ENCODE peak calls at places on chromosomes 11 and 22, in six cellular contexts. W, H, Y, E, V and G are unnamed samples.

GRCh38 chr11:115244758-115245157 is 259.5 kb downstream of the CADM1 start:
- DNase-seq in W (no peak), H (no peak), Y (no peak), E (no peak), V (no peak), G (no peak)

GRCh38 chr11:1780700-1781592 is 17.2 kb upstream of the CTSD start:
- DNase-seq in W (peak), H (no peak), Y (no peak), E (no peak), V (peak), G (no peak)

GRCh38 chr11:86484795-86485166 is 110.1 kb downstream of the CCDC81 start:
- DNase-seq in W (no peak), H (no peak), Y (no peak), E (no peak), V (no peak), G (no peak)

GRCh38 chr11:47863189-47863892 is 15.2 kb upstream of the NUP160 start:
- DNase-seq in W (peak), H (no peak), Y (no peak), E (no peak), V (no peak), G (no peak)

GRCh38 chr11:94129505-94130335 is 1.1 kb downstream of the PANX1 start:
- DNase-seq in W (no peak), H (peak), Y (no peak), E (no peak), V (no peak), G (peak)

GRCh38 chr22:26753125-26753862 is 95.9 kb downstream of the MIAT start:
- DNase-seq in W (peak), H (no peak), Y (no peak), E (no peak), V (no peak), G (no peak)

GRCh38 chr11:97893612-97894011 is 1127.1 kb upstream of the CNTN5 start:
- DNase-seq in W (no peak), H (no peak), Y (no peak), E (no peak), V (no peak), G (no peak)

GRCh38 chr11:2100361-2101170 is 38.6 kb downstream of the IGF2 start:
- DNase-seq in W (no peak), H (no peak), Y (peak), E (peak), V (peak), G (no peak)

GRCh38 chr11:117059611-117060010 is 38.6 kb downstream of the SIK3 start:
- DNase-seq in W (no peak), H (no peak), Y (no peak), E (no peak), V (no peak), G (no peak)

GRCh38 chr22:42151924-42152635 is 21.5 kb upstream of the CYP2D6 start:
- DNase-seq in W (no peak), H (no peak), Y (no peak), E (no peak), V (no peak), G (no peak)

GRCh38 chr11:102577182-102577581 is 46.6 kb upstream of the MMP7 start:
- DNase-seq in W (peak), H (no peak), Y (no peak), E (no peak), V (no peak), G (no peak)

GRCh38 chr11:82547163-82547560 is 186.5 kb downstream of the FAM181B start:
- DNase-seq in W (no peak), H (no peak), Y (no peak), E (no peak), V (no peak), G (no peak)

GRCh38 chr22:29377979-29378378 is 10.4 kb downstream of the AP1B1 start:
- DNase-seq in W (no peak), H (peak), Y (no peak), E (peak), V (no peak), G (no peak)

GRCh38 chr22:17921871-17922821 is 102.2 kb downstream of the MICAL3 start:
- DNase-seq in W (no peak), H (peak), Y (no peak), E (peak), V (no peak), G (no peak)

GRCh38 chr11:122756417-122756816 is 81.9 kb upstream of the CRTAM start:
- DNase-seq in W (peak), H (no peak), Y (no peak), E (no peak), V (no peak), G (no peak)

GRCh38 chr11:114397349-114397982 is 2.8 kb downstream of the C11orf71 start:
- DNase-seq in W (no peak), H (no peak), Y (no peak), E (no peak), V (no peak), G (no peak)

GRCh38 chr11:117604349-117604995 is 192.5 kb downstream of the DSCAML1 start:
- DNase-seq in W (no peak), H (no peak), Y (no peak), E (no peak), V (no peak), G (no peak)

GRCh38 chr11:67307545-67308001 is 4.2 kb downstream of the SSH3 start:
- DNase-seq in W (no peak), H (no peak), Y (no peak), E (no peak), V (peak), G (no peak)

DNA sequence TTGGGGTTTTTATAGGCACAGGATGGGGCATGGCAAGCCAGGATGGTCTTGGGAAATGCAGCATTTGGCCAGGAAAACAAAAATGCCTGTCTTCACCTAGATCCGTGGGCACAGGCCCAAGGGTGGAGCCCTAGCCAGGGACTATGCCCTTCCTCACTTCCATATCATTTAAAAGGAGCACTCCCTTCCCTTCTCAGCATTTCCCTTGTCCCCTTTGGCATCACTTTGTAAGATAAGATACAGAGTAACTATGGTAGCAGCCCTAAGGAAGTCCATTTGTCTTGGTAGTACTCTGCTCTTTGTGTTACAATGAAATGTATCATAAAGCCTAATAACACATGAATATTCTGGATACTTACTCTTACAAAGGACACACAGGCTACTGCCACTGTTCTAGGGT is 1092.6 kb upstream of the TENM4 start:
- DNase-seq in W (no peak), H (no peak), Y (no peak), E (no peak), V (no peak), G (no peak)
- TF ChIP-seq POLR2A in W (no peak), H (no peak), Y (no peak), E (no peak), V (no peak), G (no peak)

GRCh38 chr11:118912742-118913410 is 12.8 kb downstream of the BCL9L start:
- DNase-seq in W (peak), H (no peak), Y (no peak), E (no peak), V (no peak), G (no peak)
- H3K4me3 ChIP-seq in W (no peak), H (no peak), Y (no peak), E (no peak), V (peak), G (peak)

GRCh38 chr11:15213471-15214231 is 98.9 kb downstream of the INSC start:
- DNase-seq in W (no peak), H (no peak), Y (no peak), E (no peak), V (no peak), G (no peak)

GRCh38 chr11:15212876-15213275 is 98.2 kb downstream of the INSC start:
- DNase-seq in W (peak), H (no peak), Y (no peak), E (no peak), V (no peak), G (no peak)

GRCh38 chr11:15216678-15217077 is 102.0 kb downstream of the INSC start:
- DNase-seq in W (peak), H (no peak), Y (no peak), E (no peak), V (no peak), G (no peak)
- TF ChIP-seq CTCF in W (peak), H (no peak), Y (no peak), E (no peak), V (no peak), G (no peak)

GRCh38 chr11:121743285-121743684 is 290.5 kb upstream of the SORL1-AS1 start:
- DNase-seq in W (no peak), H (no peak), Y (no peak), E (no peak), V (no peak), G (no peak)

GRCh38 chr11:121740902-121741301 is 288.1 kb upstream of the SORL1-AS1 start:
- DNase-seq in W (no peak), H (no peak), Y (no peak), E (no peak), V (no peak), G (no peak)

GRCh38 chr11:121741316-121741715 is 288.5 kb upstream of the SORL1-AS1 start:
- DNase-seq in W (no peak), H (no peak), Y (peak), E (no peak), V (no peak), G (peak)

DNA sequence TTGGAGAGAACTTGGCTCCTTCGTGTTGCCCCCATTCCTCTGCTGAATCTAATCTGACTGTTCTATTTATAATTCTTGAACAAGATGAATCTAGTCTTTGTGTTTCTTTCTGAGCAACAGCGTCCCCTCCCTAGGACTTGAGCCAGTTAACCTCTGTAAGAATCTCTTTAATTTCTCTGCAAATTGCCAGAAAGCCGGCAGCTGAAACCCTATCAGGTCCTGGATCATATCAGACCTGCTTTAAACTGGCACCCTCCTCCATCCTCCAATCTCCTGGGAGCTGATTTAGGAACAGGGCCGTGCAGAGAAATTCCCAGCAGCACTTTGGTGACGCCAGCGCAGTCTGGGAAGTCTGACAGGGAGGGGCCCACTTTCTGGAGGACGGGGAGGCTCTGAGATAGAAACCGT is 289.2 kb upstream of the SORL1-AS1 start:
- DNase-seq in W (no peak), H (peak), Y (peak), E (peak), V (no peak), G (peak)
- TF ChIP-seq POLR2A in W (no peak), H (no peak), Y (no peak), E (no peak), V (no peak), G (no peak)

GRCh38 chr11:31818874-31819331 is 7.8 kb upstream of the PAX6 start:
- DNase-seq in W (no peak), H (no peak), Y (no peak), E (no peak), V (no peak), G (no peak)
- H3K4me3 ChIP-seq in W (no peak), H (no peak), Y (no peak), E (no peak), V (no peak), G (no peak)

DNA sequence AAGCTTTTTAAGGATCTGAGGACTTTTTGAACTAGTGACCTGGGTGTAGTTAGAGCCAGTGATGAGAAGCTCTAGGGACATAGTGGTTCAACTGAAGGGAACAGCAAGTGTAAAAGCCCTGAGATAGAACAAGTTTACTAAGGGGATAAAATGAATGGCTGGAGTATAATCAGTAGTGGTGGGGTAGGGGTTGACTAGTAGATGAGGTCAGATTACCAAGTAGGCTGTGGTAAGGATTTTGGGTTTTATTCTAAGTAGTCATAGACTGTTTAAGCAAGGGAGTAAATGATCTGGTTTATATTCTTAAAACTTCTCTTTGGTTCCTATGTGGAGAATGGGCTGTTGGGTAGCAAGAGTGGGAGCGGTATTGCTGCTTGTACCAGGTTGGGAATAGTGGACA is 15.3 kb downstream of the TRIM44 start:
- DNase-seq in W (no peak), H (no peak), Y (no peak), E (no peak), V (no peak), G (no peak)
- TF ChIP-seq CTCF in W (no peak), H (no peak), Y (no peak), E (no peak), V (no peak), G (no peak)

GRCh38 chr11:128463975-128464374 is 123.4 kb downstream of the ETS1 start:
- DNase-seq in W (no peak), H (no peak), Y (no peak), E (no peak), V (no peak), G (peak)
- TF ChIP-seq POLR2A in W (no peak), H (no peak), Y (no peak), E (no peak), V (no peak), G (no peak)